ENCODE peak calls at places on chromosomes 2 and 18, in nine cellular contexts. U, L, J, K, F, D, Y, Z and S are unnamed samples.
A peak's percentile ranks its signal among the peaks of the same experiment; 100 is the strongest.

GRCh38 chr18:75162978-75163377 is 46.0 kb downstream of the PTGR3 start:
- DNase-seq in U (no peak), L (no peak), J (no peak), K (no peak), F (no peak), D (no peak), Y (no peak), Z (no peak), S (no peak)

GRCh38 chr2:239878686-239879085 is 146.5 kb downstream of the NDUFA10 start:
- DNase-seq in U (no peak), L (no peak), J (no peak), K (no peak), F (no peak), D (peak; percentile 9), Y (no peak), Z (no peak), S (no peak)

GRCh38 chr2:12287220-12287751 is 429.4 kb upstream of the TRIB2 start:
- DNase-seq in U (no peak), L (no peak), J (no peak), K (no peak), F (no peak), D (no peak), Y (no peak), Z (peak; percentile 14), S (no peak)

GRCh38 chr2:126664234-126664633 is 8.3 kb downstream of the GYPC start:
- DNase-seq in U (no peak), L (no peak), J (no peak), K (no peak), F (no peak), D (no peak), Y (no peak), Z (no peak), S (no peak)

GRCh38 chr18:25229080-25229479 is 122.9 kb downstream of the ZNF521 start:
- DNase-seq in U (no peak), L (no peak), J (no peak), K (no peak), F (no peak), D (no peak), Y (no peak), Z (no peak), S (peak; percentile 13)

GRCh38 chr2:221166283-221166682 is 405.8 kb downstream of the EPHA4 start:
- DNase-seq in U (no peak), L (no peak), J (no peak), K (no peak), F (no peak), D (no peak), Y (no peak), Z (peak; percentile 9), S (no peak)

GRCh38 chr2:106366145-106366544 is 102.1 kb downstream of the RGPD3 start:
- DNase-seq in U (no peak), L (no peak), J (no peak), K (no peak), F (no peak), D (no peak), Y (no peak), Z (no peak), S (no peak)

GRCh38 chr2:43823751-43824150 is 14.9 kb downstream of the ABCG5 start:
- DNase-seq in U (no peak), L (no peak), J (no peak), K (no peak), F (no peak), D (no peak), Y (no peak), Z (no peak), S (no peak)

GRCh38 chr2:174535757-174536703 is 49.2 kb upstream of the GPR155 start:
- DNase-seq in U (no peak), L (no peak), J (peak; percentile 9), K (no peak), F (no peak), D (no peak), Y (no peak), Z (no peak), S (peak; percentile 11)

GRCh38 chr2:105896765-105897163 is 152.1 kb downstream of the NCK2 start:
- DNase-seq in U (no peak), L (no peak), J (no peak), K (no peak), F (no peak), D (no peak), Y (no peak), Z (no peak), S (no peak)

GRCh38 chr2:170463206-170463537 is 252.0 kb upstream of the SP5 start:
- DNase-seq in U (no peak), L (no peak), J (no peak), K (no peak), F (no peak), D (no peak), Y (no peak), Z (no peak), S (no peak)

GRCh38 chr18:361941-362913 is 94.4 kb upstream of the THOC1 start:
- DNase-seq in U (no peak), L (peak; percentile 70), J (no peak), K (peak; percentile 68), F (no peak), D (peak; percentile 98), Y (no peak), Z (peak; percentile 47), S (no peak)

GRCh38 chr2:36707050-36707449 is 10.5 kb downstream of the VIT start:
- DNase-seq in U (no peak), L (no peak), J (no peak), K (no peak), F (no peak), D (peak; percentile 72), Y (no peak), Z (no peak), S (no peak)

GRCh38 chr2:40872580-40872979 is 420.7 kb upstream of the SLC8A1 start:
- DNase-seq in U (no peak), L (no peak), J (no peak), K (no peak), F (no peak), D (no peak), Y (no peak), Z (no peak), S (no peak)

GRCh38 chr18:58967643-58968291 is 103.1 kb downstream of the ZNF532 start:
- DNase-seq in U (no peak), L (no peak), J (no peak), K (no peak), F (no peak), D (no peak), Y (no peak), Z (no peak), S (no peak)

GRCh38 chr2:16226942-16227664 is 286.8 kb downstream of the MYCN start:
- DNase-seq in U (no peak), L (no peak), J (peak; percentile 89), K (no peak), F (no peak), D (no peak), Y (no peak), Z (no peak), S (peak; percentile 75)